ENCODE peak calls at places on chromosomes 16 and 17, in four cellular contexts. M is IMR-90, Q is psoas muscle, J is colonic mucosa. L is an unnamed sample.

GRCh38 chr17:63445571-63446217 is 412 bp downstream of the CYB561 start:
- DNase-seq in J (peak; percentile 56), M (no peak), Q (no peak), L (peak; percentile 60)

GRCh38 chr17:36182176-36183000 is 6.0 kb upstream of the TBC1D3B start:
- DNase-seq in Q (peak; percentile 16), M (no peak), J (no peak), L (no peak)

GRCh38 chr17:74163271-74163821 is 40.1 kb upstream of the RPL38 start:
- DNase-seq in M (no peak), J (no peak), Q (no peak), L (no peak)

GRCh38 chr16:11629071-11630030 is 38.9 kb upstream of the SNN start:
- DNase-seq in M (peak; percentile 41), J (no peak), Q (no peak), L (no peak)

GRCh38 chr17:54544239-54544638 is 356.4 kb upstream of the TOM1L1 start:
- DNase-seq in Q (no peak), M (no peak), J (no peak), L (no peak)

GRCh38 chr17:57379237-57380054 is 123.1 kb downstream of the MSI2 start:
- DNase-seq in M (peak; percentile 12), Q (no peak), J (no peak), L (no peak)

GRCh38 chr17:9432121-9432866 is 143.3 kb downstream of the STX8 start:
- DNase-seq in M (peak; percentile 30), Q (no peak), J (no peak), L (peak; percentile 5)

GRCh38 chr17:39450051-39450450 is 1.0 kb downstream of the MED1 start:
- DNase-seq in J (no peak), M (no peak), Q (no peak), L (peak; percentile 11)

GRCh38 chr16:55471448-55472097 is 7.4 kb upstream of the MMP2 start:
- DNase-seq in M (peak; percentile 92), J (no peak), Q (no peak), L (no peak)

GRCh38 chr16:48160575-48160974 is 4.8 kb upstream of the ABCC12 start:
- DNase-seq in M (no peak), Q (no peak), J (no peak), L (no peak)

GRCh38 chr16:88638323-88639230 is at the start of gene IL17C:
- DNase-seq in J (peak; percentile 79), Q (no peak), M (no peak), L (peak; percentile 71)

GRCh38 chr17:75843577-75844529 is at the start of gene UNC13D:
- DNase-seq in M (no peak), J (peak; percentile 60), Q (no peak), L (peak; percentile 54)

GRCh38 chr16:77169650-77170236 is 21.2 kb upstream of the MON1B start:
- DNase-seq in M (peak; percentile 34), J (peak; percentile 34), Q (no peak), L (peak; percentile 32)

GRCh38 chr16:19073344-19073743 is 5.9 kb downstream of the COQ7 start:
- DNase-seq in J (no peak), Q (no peak), M (no peak), L (no peak)

GRCh38 chr17:21119247-21119944 is 7.4 kb upstream of the DHRS7B start:
- DNase-seq in M (peak; percentile 61), J (peak; percentile 74), Q (peak; percentile 65), L (peak; percentile 73)

GRCh38 chr16:1929105-1929504 is 10.9 kb upstream of the HS3ST6 start:
- DNase-seq in Q (no peak), M (no peak), J (peak; percentile 41), L (peak; percentile 22)

GRCh38 chr16:67283039-67283825 is 3.9 kb downstream of the PLEKHG4 start:
- DNase-seq in Q (no peak), M (peak; percentile 44), J (no peak), L (no peak)

GRCh38 chr16:12124742-12125141 is 148.2 kb downstream of the SNX29 start:
- DNase-seq in Q (no peak), M (no peak), J (no peak), L (no peak)

GRCh38 chr16:8758022-8758421 is 39.4 kb downstream of the TMEM186 start:
- DNase-seq in Q (no peak), J (no peak), M (no peak), L (no peak)

GRCh38 chr16:61576476-61576875 is 459.8 kb downstream of the CDH8 start:
- DNase-seq in M (no peak), J (no peak), Q (no peak), L (no peak)

GRCh38 chr17:67983289-67983688 is 13.0 kb downstream of the C17orf58 start:
- DNase-seq in Q (no peak), M (no peak), J (no peak), L (no peak)

GRCh38 chr17:67980456-67980855 is 15.8 kb downstream of the C17orf58 start:
- DNase-seq in M (no peak), J (peak; percentile 15), Q (no peak), L (no peak)

GRCh38 chr17:67982686-67983085 is 13.6 kb downstream of the C17orf58 start:
- DNase-seq in Q (no peak), M (no peak), J (no peak), L (no peak)

GRCh38 chr17:67982034-67982640 is 14.1 kb downstream of the C17orf58 start:
- DNase-seq in M (no peak), J (peak; percentile 7), Q (no peak), L (no peak)
- H3K4me1 ChIP-seq in M (peaks cover 2% of the 10 kb centered on the region), J (no peaks in the 10 kb centered on the region), Q (no peaks in the 10 kb centered on the region), L (no peaks in the 10 kb centered on the region)

DNA sequence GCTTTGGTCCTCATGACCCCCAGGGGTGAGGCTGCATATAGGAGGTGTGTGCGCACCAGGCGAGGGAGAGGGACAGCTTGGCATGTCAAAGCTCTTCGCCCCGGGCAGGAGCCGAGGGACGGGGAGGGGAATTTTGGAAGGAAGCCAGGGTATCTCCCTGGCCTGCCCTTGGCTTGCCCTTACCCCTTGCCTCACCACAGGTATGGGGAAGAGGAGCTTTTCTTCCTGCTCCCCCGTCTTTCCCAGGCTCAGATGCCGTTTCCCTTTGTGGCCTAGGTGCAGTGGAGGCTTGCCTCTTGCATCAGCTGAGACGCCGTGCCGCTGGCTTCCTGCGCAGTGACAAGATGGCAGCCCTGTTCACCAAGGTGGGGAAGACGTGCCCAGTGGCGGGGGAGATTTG is 24.1 kb downstream of the SGSM2 start:
- DNase-seq in Q (no peak), J (no peak), M (no peak), L (no peak)
- H3K27ac ChIP-seq in Q (no peak overlapping the region), J (no peak overlapping the region), M (no peak overlapping the region), L (no peak overlapping the region)

GRCh38 chr16:3986235-3986544 is 105.7 kb upstream of the CREBBP start:
- DNase-seq in Q (no peak), J (no peak), M (no peak), L (no peak)
- H3K36me3 ChIP-seq in Q (no peaks in the 10 kb centered on the region), J (no peaks in the 10 kb centered on the region), M (peaks cover 23% of the 10 kb centered on the region), L (peaks cover 3% of the 10 kb centered on the region)

GRCh38 chr17:17812211-17813054 is 24.4 kb downstream of the SREBF1 start:
- DNase-seq in M (peak; percentile 41), J (peak; percentile 73), Q (peak; percentile 77), L (peak; percentile 35)
- H3K4me1 ChIP-seq in M (peaks cover 9% of the 10 kb centered on the region), J (no peaks in the 10 kb centered on the region), Q (peaks cover 35% of the 10 kb centered on the region), L (no peaks in the 10 kb centered on the region)

L was measured in small intestine.